ENCODE peak calls at places on chromosomes 16 and 17, in nine cellular contexts. Z, N, P, F, X, Y, Q, V and O are unnamed samples.
A peak's percentile ranks its signal among the peaks of the same experiment; 100 is the strongest.

GRCh38 chr16:67389911-67390815 is 3.1 kb downstream of the TPPP3 start:
- DNase-seq in Z (no peak), N (no peak), P (no peak), F (peak; percentile 79), X (no peak), Y (no peak), Q (peak; percentile 65), V (no peak), O (no peak)

GRCh38 chr17:80839401-80839800 is 152.2 kb upstream of the CHMP6 start:
- DNase-seq in Z (no peak), N (no peak), P (peak; percentile 86), F (no peak), X (no peak), Y (no peak), Q (no peak), V (no peak), O (no peak)

GRCh38 chr17:77127735-77128361 is 12.9 kb upstream of the SEC14L1 start:
- DNase-seq in Z (no peak), N (no peak), P (no peak), F (peak; percentile 88), X (peak; percentile 52), Y (no peak), Q (peak; percentile 38), V (no peak), O (peak; percentile 47)

GRCh38 chr17:43766413-43767052 is 7.9 kb upstream of the SOST start:
- DNase-seq in Z (no peak), N (no peak), P (peak; percentile 17), F (no peak), X (peak; percentile 46), Y (peak; percentile 63), Q (peak; percentile 10), V (peak; percentile 59), O (peak; percentile 24)

GRCh38 chr16:11613381-11614303 is 26.9 kb upstream of the LITAF start:
- DNase-seq in Z (no peak), N (peak; percentile 79), P (no peak), F (peak; percentile 88), X (peak; percentile 86), Y (no peak), Q (no peak), V (peak; percentile 89), O (no peak)

GRCh38 chr17:83053779-83054451 is 25.5 kb upstream of the METRNL start:
- DNase-seq in Z (no peak), N (no peak), P (no peak), F (peak; percentile 86), X (peak; percentile 36), Y (no peak), Q (no peak), V (no peak), O (peak; percentile 43)

GRCh38 chr17:78966906-78967600 is 12.7 kb downstream of the LGALS3BP start:
- DNase-seq in Z (no peak), N (no peak), P (no peak), F (no peak), X (no peak), Y (no peak), Q (no peak), V (peak; percentile 62), O (no peak)

GRCh38 chr17:34725740-34726139 is 146.4 kb downstream of the TMEM132E start:
- DNase-seq in Z (no peak), N (no peak), P (no peak), F (no peak), X (no peak), Y (no peak), Q (no peak), V (no peak), O (no peak)

GRCh38 chr16:22198547-22199293 is 7.4 kb upstream of the EEF2K start:
- DNase-seq in Z (no peak), N (no peak), P (no peak), F (no peak), X (peak; percentile 59), Y (no peak), Q (no peak), V (no peak), O (peak; percentile 56)

GRCh38 chr17:49369760-49370159 is 7.7 kb upstream of the ZNF652 start:
- DNase-seq in Z (no peak), N (no peak), P (no peak), F (no peak), X (no peak), Y (no peak), Q (no peak), V (no peak), O (no peak)

GRCh38 chr16:27824786-27825185 is 238.7 kb downstream of the GSG1L start:
- DNase-seq in Z (no peak), N (no peak), P (no peak), F (no peak), X (no peak), Y (no peak), Q (no peak), V (no peak), O (no peak)

GRCh38 chr16:2486645-2487516 is 12.0 kb downstream of the TBC1D24 start:
- DNase-seq in Z (no peak), N (no peak), P (peak; percentile 41), F (no peak), X (peak; percentile 79), Y (no peak), Q (peak; percentile 33), V (no peak), O (peak; percentile 87)

GRCh38 chr17:1486802-1487695 is 5.4 kb downstream of the MYO1C start:
- DNase-seq in Z (no peak), N (no peak), P (no peak), F (no peak), X (peak; percentile 88), Y (peak; percentile 91), Q (no peak), V (no peak), O (peak; percentile 81)

GRCh38 chr17:29400818-29401217 is 10.7 kb downstream of the TAOK1 start:
- DNase-seq in Z (no peak), N (no peak), P (no peak), F (no peak), X (no peak), Y (no peak), Q (no peak), V (no peak), O (no peak)

GRCh38 chr17:60563743-60564142 is 36.2 kb upstream of the PPM1D start:
- DNase-seq in Z (no peak), N (no peak), P (no peak), F (no peak), X (no peak), Y (no peak), Q (no peak), V (no peak), O (no peak)

GRCh38 chr17:40490289-40490853 is 11.1 kb downstream of the TNS4 start:
- DNase-seq in Z (no peak), N (no peak), P (no peak), F (no peak), X (no peak), Y (no peak), Q (peak; percentile 61), V (no peak), O (no peak)

GRCh38 chr16:89344846-89345577 is 127.5 kb downstream of the ZNF778 start:
- DNase-seq in Z (no peak), N (no peak), P (no peak), F (no peak), X (no peak), Y (no peak), Q (no peak), V (no peak), O (no peak)

GRCh38 chr17:76753061-76753961 is 15.4 kb downstream of the MFSD11 start:
- DNase-seq in Z (no peak), N (no peak), P (no peak), F (no peak), X (no peak), Y (no peak), Q (no peak), V (no peak), O (peak; percentile 10)

GRCh38 chr16:67372664-67373063 is 20.6 kb downstream of the TPPP3 start:
- DNase-seq in Z (no peak), N (no peak), P (peak; percentile 51), F (no peak), X (peak; percentile 21), Y (peak; percentile 48), Q (peak; percentile 57), V (no peak), O (no peak)

GRCh38 chr17:61581611-61582349 is 9.2 kb downstream of the NACA2 start:
- DNase-seq in Z (no peak), N (no peak), P (no peak), F (no peak), X (no peak), Y (no peak), Q (no peak), V (no peak), O (no peak)

GRCh38 chr16:58026705-58027340 is 1.3 kb downstream of the MMP15 start:
- DNase-seq in Z (no peak), N (no peak), P (peak; percentile 48), F (no peak), X (no peak), Y (no peak), Q (no peak), V (no peak), O (no peak)

GRCh38 chr16:53773150-53773846 is 69.3 kb downstream of the FTO start:
- DNase-seq in Z (peak; percentile 49), N (no peak), P (peak; percentile 83), F (no peak), X (peak; percentile 28), Y (peak; percentile 87), Q (peak; percentile 64), V (peak; percentile 62), O (peak; percentile 74)

GRCh38 chr16:69123894-69124293 is 8.5 kb downstream of the CHTF8 start:
- DNase-seq in Z (no peak), N (no peak), P (peak; percentile 60), F (no peak), X (peak; percentile 79), Y (peak; percentile 85), Q (peak; percentile 60), V (peak; percentile 47), O (no peak)

GRCh38 chr16:80606221-80606766 is 65.5 kb downstream of the DYNLRB2 start:
- DNase-seq in Z (no peak), N (no peak), P (no peak), F (no peak), X (no peak), Y (no peak), Q (no peak), V (no peak), O (no peak)